ENCODE peak calls at places on chromosomes 5 and 9, in ten cellular contexts. H is anterior cingulate cortex, B is ovary, S is WTC11, L is lung microvascular endothelial cell, Z is HTR-8/SVneo, K is spleen, J is retina, E is posterior cingulate gyrus, O is hepatic stellate cell. V is an unnamed sample.

GRCh38 chr5:157076558-157076957 is 17.6 kb upstream of the HAVCR1 start:
- DNase-seq in B (no peak), O (no peak), S (no peak), J (no peak), L (no peak), K (no peak), H (no peak), E (peak), Z (no peak), V (no peak)

GRCh38 chr9:128712451-128713410 is 10.4 kb downstream of the PKN3 start:
- DNase-seq in J (no peak), H (no peak), B (peak), K (peak), L (no peak), E (no peak), Z (no peak), S (peak), O (no peak), V (no peak)

GRCh38 chr9:134103391-134103998 is 32.4 kb upstream of the WDR5 start:
- DNase-seq in Z (no peak), E (no peak), L (no peak), J (no peak), H (no peak), O (no peak), S (no peak), K (no peak), B (no peak), V (no peak)

GRCh38 chr9:115118471-115119156 is 657 bp upstream of the TNC start:
- DNase-seq in H (no peak), L (no peak), Z (peak), B (no peak), S (peak), O (peak), E (peak), K (peak), J (peak), V (no peak)

GRCh38 chr5:109962882-109963603 is 273.3 kb downstream of the MAN2A1 start:
- DNase-seq in E (no peak), B (no peak), L (no peak), J (no peak), S (no peak), O (no peak), H (no peak), K (no peak), Z (no peak), V (no peak)

GRCh38 chr9:119924736-119925135 is 555.5 kb upstream of the BRINP1 start:
- DNase-seq in Z (no peak), O (no peak), J (no peak), K (no peak), S (no peak), B (no peak), E (no peak), H (no peak), L (no peak), V (no peak)

GRCh38 chr5:14668247-14668646 is 3.7 kb downstream of the OTULIN start:
- DNase-seq in J (no peak), O (no peak), E (no peak), L (no peak), K (no peak), H (no peak), B (no peak), Z (no peak), S (no peak), V (no peak)

GRCh38 chr5:87746891-87747366 is 334.2 kb upstream of the CCNH start:
- DNase-seq in L (no peak), K (no peak), S (no peak), O (no peak), H (no peak), Z (no peak), E (no peak), B (no peak), J (no peak), V (no peak)

GRCh38 chr9:94139672-94140417 is 55.6 kb downstream of the PTPDC1 start:
- DNase-seq in Z (peak), E (no peak), S (no peak), L (peak), H (no peak), B (peak), K (no peak), O (peak), J (peak), V (no peak)

GRCh38 chr9:27204578-27204977 is 92.4 kb downstream of the EQTN start:
- DNase-seq in H (no peak), B (no peak), Z (no peak), S (no peak), E (no peak), K (no peak), J (no peak), O (no peak), L (no peak), V (no peak)

GRCh38 chr5:169442354-169443248 is 141.0 kb upstream of the SPDL1 start:
- DNase-seq in Z (no peak), B (no peak), H (no peak), E (no peak), L (no peak), J (no peak), K (no peak), O (no peak), S (no peak), V (no peak)

GRCh38 chr9:114861922-114862605 is 56.2 kb upstream of the TNFSF15 start:
- DNase-seq in L (peak), H (no peak), B (no peak), K (no peak), E (no peak), J (no peak), S (no peak), Z (no peak), O (no peak), V (no peak)

V was measured in NCI-H1694.